ENCODE peak calls at places on chromosomes 16 and 17, in eight cellular contexts. One of them, this sample, is unnamed.

GRCh38 chr16:55039511-55039910 is 108.8 kb downstream of the IRX5 start:
- DNase-seq in germinal center: no peak
- DNase-seq in kidney glomerular epithelial cell: no peak
- DNase-seq in ovary: no peak
- DNase-seq in WTC11: no peak
- DNase-seq in hypothalamus: no peak
- DNase-seq in esophagus muscularis mucosa: no peak
- DNase-seq in endothelial cell of umbilical vein: no peak
- DNase-seq in this sample: no peak

GRCh38 chr17:43851744-43852143 is 4.8 kb downstream of the CD300LG start:
- DNase-seq in kidney glomerular epithelial cell: no peak
- DNase-seq in esophagus muscularis mucosa: no peak
- DNase-seq in hypothalamus: no peak
- DNase-seq in ovary: no peak
- DNase-seq in WTC11: no peak
- DNase-seq in germinal center: no peak
- DNase-seq in endothelial cell of umbilical vein: no peak
- DNase-seq in this sample: no peak

GRCh38 chr17:29592850-29593545 is at the start of gene ANKRD13B:
- DNase-seq in esophagus muscularis mucosa: no peak
- DNase-seq in kidney glomerular epithelial cell: no peak
- DNase-seq in endothelial cell of umbilical vein: no peak
- DNase-seq in germinal center: no peak
- DNase-seq in hypothalamus: peak
- DNase-seq in WTC11: peak
- DNase-seq in ovary: peak
- DNase-seq in this sample: no peak

GRCh38 chr17:83155128-83156081 is 76.0 kb downstream of the METRNL start:
- DNase-seq in WTC11: no peak
- DNase-seq in ovary: no peak
- DNase-seq in esophagus muscularis mucosa: peak
- DNase-seq in hypothalamus: no peak
- DNase-seq in germinal center: no peak
- DNase-seq in kidney glomerular epithelial cell: no peak
- DNase-seq in endothelial cell of umbilical vein: peak
- DNase-seq in this sample: no peak

GRCh38 chr17:57993471-57994365 is 5.7 kb upstream of the VEZF1 start:
- DNase-seq in germinal center: peak
- DNase-seq in endothelial cell of umbilical vein: peak
- DNase-seq in WTC11: no peak
- DNase-seq in ovary: no peak
- DNase-seq in kidney glomerular epithelial cell: no peak
- DNase-seq in esophagus muscularis mucosa: no peak
- DNase-seq in hypothalamus: no peak
- DNase-seq in this sample: peak

GRCh38 chr17:81991684-81992513 is 14.5 kb downstream of the ASPSCR1 start:
- DNase-seq in germinal center: no peak
- DNase-seq in endothelial cell of umbilical vein: peak
- DNase-seq in WTC11: peak
- DNase-seq in ovary: no peak
- DNase-seq in kidney glomerular epithelial cell: no peak
- DNase-seq in esophagus muscularis mucosa: no peak
- DNase-seq in hypothalamus: peak
- DNase-seq in this sample: peak

GRCh38 chr16:57039148-57039812 is 49.9 kb downstream of the NLRC5 start:
- DNase-seq in endothelial cell of umbilical vein: peak
- DNase-seq in ovary: no peak
- DNase-seq in hypothalamus: no peak
- DNase-seq in kidney glomerular epithelial cell: no peak
- DNase-seq in WTC11: no peak
- DNase-seq in germinal center: peak
- DNase-seq in esophagus muscularis mucosa: no peak
- DNase-seq in this sample: no peak

GRCh38 chr17:64200080-64201042 is 62.7 kb downstream of the TEX2 start:
- DNase-seq in germinal center: no peak
- DNase-seq in esophagus muscularis mucosa: no peak
- DNase-seq in kidney glomerular epithelial cell: no peak
- DNase-seq in ovary: no peak
- DNase-seq in hypothalamus: no peak
- DNase-seq in endothelial cell of umbilical vein: no peak
- DNase-seq in WTC11: no peak
- DNase-seq in this sample: no peak

GRCh38 chr17:80800775-80801391 is 190.8 kb upstream of the CHMP6 start:
- DNase-seq in endothelial cell of umbilical vein: no peak
- DNase-seq in hypothalamus: no peak
- DNase-seq in ovary: no peak
- DNase-seq in WTC11: no peak
- DNase-seq in esophagus muscularis mucosa: no peak
- DNase-seq in germinal center: no peak
- DNase-seq in kidney glomerular epithelial cell: no peak
- DNase-seq in this sample: no peak

GRCh38 chr17:39812466-39812865 is 51.6 kb downstream of the IKZF3 start:
- DNase-seq in ovary: no peak
- DNase-seq in WTC11: no peak
- DNase-seq in germinal center: no peak
- DNase-seq in endothelial cell of umbilical vein: no peak
- DNase-seq in esophagus muscularis mucosa: no peak
- DNase-seq in kidney glomerular epithelial cell: no peak
- DNase-seq in hypothalamus: no peak
- DNase-seq in this sample: no peak

GRCh38 chr16:27862953-27863352 is 200.6 kb downstream of the GSG1L start:
- DNase-seq in kidney glomerular epithelial cell: no peak
- DNase-seq in ovary: no peak
- DNase-seq in germinal center: no peak
- DNase-seq in endothelial cell of umbilical vein: no peak
- DNase-seq in hypothalamus: no peak
- DNase-seq in esophagus muscularis mucosa: no peak
- DNase-seq in WTC11: no peak
- DNase-seq in this sample: no peak

GRCh38 chr17:57475786-57476185 is 219.5 kb downstream of the MSI2 start:
- DNase-seq in hypothalamus: no peak
- DNase-seq in ovary: no peak
- DNase-seq in esophagus muscularis mucosa: no peak
- DNase-seq in kidney glomerular epithelial cell: peak
- DNase-seq in WTC11: no peak
- DNase-seq in endothelial cell of umbilical vein: no peak
- DNase-seq in germinal center: no peak
- DNase-seq in this sample: no peak

GRCh38 chr17:37212184-37212583 is 163.6 kb upstream of the C17orf78 start:
- DNase-seq in hypothalamus: no peak
- DNase-seq in germinal center: no peak
- DNase-seq in endothelial cell of umbilical vein: peak
- DNase-seq in WTC11: no peak
- DNase-seq in esophagus muscularis mucosa: no peak
- DNase-seq in kidney glomerular epithelial cell: no peak
- DNase-seq in ovary: no peak
- DNase-seq in this sample: no peak